ENCODE peak calls at places on chromosomes 16 and 17, in six cellular contexts. R is K562, C is uterus, Q is testis, Z is transverse colon, I is adrenal gland. V is an unnamed sample.

GRCh38 chr17:33948299-33948698 is 306.8 kb upstream of the CCL2 start:
- DNase-seq in R (no peak), C (no peak), Q (no peak), Z (no peak), I (no peak), V (no peak)

GRCh38 chr16:88982286-88983084 is 5.5 kb upstream of the CBFA2T3 start:
- DNase-seq in R (peak), C (no peak), Q (no peak), Z (no peak), I (no peak), V (no peak)

GRCh38 chr17:73940511-73940910 is 263.0 kb upstream of the RPL38 start:
- DNase-seq in R (no peak), C (no peak), Q (no peak), Z (no peak), I (no peak), V (no peak)

GRCh38 chr17:13597723-13598347 is 3.9 kb downstream of the HS3ST3A1 start:
- DNase-seq in R (no peak), C (no peak), Q (peak), Z (peak), I (peak), V (no peak)

GRCh38 chr16:53282975-53283946 is 151.0 kb upstream of the RBL2 start:
- DNase-seq in R (no peak), C (no peak), Q (no peak), Z (no peak), I (no peak), V (no peak)

GRCh38 chr16:86044881-86045600 is 146.1 kb downstream of the IRF8 start:
- DNase-seq in R (peak), C (no peak), Q (no peak), Z (peak), I (no peak), V (no peak)

GRCh38 chr16:51465026-51465425 is 314.0 kb upstream of the SALL1 start:
- DNase-seq in R (no peak), C (no peak), Q (no peak), Z (no peak), I (no peak), V (no peak)

GRCh38 chr16:56389554-56389953 is 35.8 kb downstream of the AMFR start:
- DNase-seq in R (no peak), C (no peak), Q (no peak), Z (no peak), I (peak), V (no peak)

GRCh38 chr17:12726131-12726530 is 60.4 kb downstream of the MYOCD start:
- DNase-seq in R (no peak), C (no peak), Q (no peak), Z (no peak), I (no peak), V (no peak)

GRCh38 chr17:79836952-79837887 is 2.0 kb downstream of the CBX4 start:
- DNase-seq in R (peak), C (no peak), Q (peak), Z (peak), I (peak), V (no peak)

GRCh38 chr17:42518755-42519545 is 17.1 kb upstream of the NAGLU start:
- DNase-seq in R (peak), C (peak), Q (peak), Z (peak), I (peak), V (no peak)

GRCh38 chr17:27296427-27296979 is 2.6 kb downstream of the WSB1 start:
- DNase-seq in R (no peak), C (no peak), Q (no peak), Z (no peak), I (no peak), V (no peak)

GRCh38 chr16:28990375-28991040 is 5.7 kb downstream of the LAT start:
- DNase-seq in R (no peak), C (no peak), Q (no peak), Z (no peak), I (no peak), V (no peak)

GRCh38 chr17:82685291-82685690 is 13.2 kb downstream of the RAB40B start:
- DNase-seq in R (no peak), C (no peak), Q (no peak), Z (no peak), I (no peak), V (no peak)

GRCh38 chr17:82687871-82688270 is 10.6 kb downstream of the RAB40B start:
- DNase-seq in R (no peak), C (no peak), Q (no peak), Z (no peak), I (no peak), V (no peak)

GRCh38 chr17:82687375-82687861 is 11.1 kb downstream of the RAB40B start:
- DNase-seq in R (no peak), C (no peak), Q (no peak), Z (no peak), I (no peak), V (no peak)

GRCh38 chr17:82684207-82684903 is 14.1 kb downstream of the RAB40B start:
- DNase-seq in R (no peak), C (no peak), Q (no peak), Z (peak), I (no peak), V (no peak)

GRCh38 chr17:82686366-82687324 is 11.9 kb downstream of the RAB40B start:
- DNase-seq in R (no peak), C (no peak), Q (no peak), Z (no peak), I (peak), V (no peak)
- H3K27ac ChIP-seq in R (no peak), C (no peak), Q (no peak), Z (no peak), I (no peak), V (peak)

GRCh38 chr16:4307215-4308037 is 8.4 kb upstream of the GLIS2 start:
- DNase-seq in R (peak), C (peak), Q (peak), Z (peak), I (peak), V (peak)
- TF ChIP-seq POLR2A in R (peak), C (no peak), Q (no peak), Z (peak), I (peak), V (peak)

GRCh38 chr16:74297296-74297665 is 667 bp downstream of the PSMD7 start:
- DNase-seq in R (no peak), C (peak), Q (no peak), Z (peak), I (peak), V (no peak)

GRCh38 chr16:74296465-74297295 is at the start of gene PSMD7:
- DNase-seq in R (peak), C (peak), Q (peak), Z (peak), I (peak), V (peak)

GRCh38 chr16:74298104-74298503 is 1.5 kb downstream of the PSMD7 start:
- DNase-seq in R (no peak), C (no peak), Q (no peak), Z (no peak), I (no peak), V (no peak)

GRCh38 chr16:74291577-74292208 is 4.9 kb upstream of the PSMD7 start:
- DNase-seq in R (no peak), C (no peak), Q (no peak), Z (no peak), I (peak), V (no peak)

GRCh38 chr16:74296120-74296464 is 522 bp upstream of the PSMD7 start:
- DNase-seq in R (no peak), C (no peak), Q (no peak), Z (no peak), I (no peak), V (no peak)
- H3K4me3 ChIP-seq in R (peak), C (peak), Q (peak), Z (peak), I (peak), V (peak)

DNA sequence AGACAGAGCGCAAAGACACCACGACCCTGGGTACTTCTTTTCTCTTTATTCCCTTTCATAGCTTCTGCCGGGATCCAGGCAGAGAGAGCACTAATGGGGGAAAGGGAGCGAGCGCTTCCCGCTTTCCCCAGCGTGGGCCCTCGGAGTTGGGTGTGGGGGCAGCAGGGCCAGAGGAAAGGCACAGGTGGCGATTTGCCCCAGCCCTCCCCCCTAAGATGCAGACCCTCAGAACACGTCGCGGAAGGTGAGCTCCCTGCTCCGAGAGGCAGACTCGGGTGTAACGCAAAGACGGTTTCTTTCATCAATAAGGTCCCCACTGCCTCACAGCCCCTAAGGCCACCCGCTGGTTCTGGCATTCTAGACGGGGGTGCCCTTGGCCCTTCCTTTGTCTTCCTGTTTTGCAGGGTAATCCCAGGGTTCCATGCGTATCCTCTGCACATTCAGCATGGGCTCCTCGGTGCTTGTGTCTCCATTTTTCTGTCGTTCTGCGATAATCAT is 570 bp upstream of the NME3 start:
- DNase-seq in R (no peak), C (no peak), Q (no peak), Z (peak), I (no peak), V (no peak)
- H3K27ac ChIP-seq in R (peak), C (peak), Q (peak), Z (peak), I (no peak), V (peak)

DNA sequence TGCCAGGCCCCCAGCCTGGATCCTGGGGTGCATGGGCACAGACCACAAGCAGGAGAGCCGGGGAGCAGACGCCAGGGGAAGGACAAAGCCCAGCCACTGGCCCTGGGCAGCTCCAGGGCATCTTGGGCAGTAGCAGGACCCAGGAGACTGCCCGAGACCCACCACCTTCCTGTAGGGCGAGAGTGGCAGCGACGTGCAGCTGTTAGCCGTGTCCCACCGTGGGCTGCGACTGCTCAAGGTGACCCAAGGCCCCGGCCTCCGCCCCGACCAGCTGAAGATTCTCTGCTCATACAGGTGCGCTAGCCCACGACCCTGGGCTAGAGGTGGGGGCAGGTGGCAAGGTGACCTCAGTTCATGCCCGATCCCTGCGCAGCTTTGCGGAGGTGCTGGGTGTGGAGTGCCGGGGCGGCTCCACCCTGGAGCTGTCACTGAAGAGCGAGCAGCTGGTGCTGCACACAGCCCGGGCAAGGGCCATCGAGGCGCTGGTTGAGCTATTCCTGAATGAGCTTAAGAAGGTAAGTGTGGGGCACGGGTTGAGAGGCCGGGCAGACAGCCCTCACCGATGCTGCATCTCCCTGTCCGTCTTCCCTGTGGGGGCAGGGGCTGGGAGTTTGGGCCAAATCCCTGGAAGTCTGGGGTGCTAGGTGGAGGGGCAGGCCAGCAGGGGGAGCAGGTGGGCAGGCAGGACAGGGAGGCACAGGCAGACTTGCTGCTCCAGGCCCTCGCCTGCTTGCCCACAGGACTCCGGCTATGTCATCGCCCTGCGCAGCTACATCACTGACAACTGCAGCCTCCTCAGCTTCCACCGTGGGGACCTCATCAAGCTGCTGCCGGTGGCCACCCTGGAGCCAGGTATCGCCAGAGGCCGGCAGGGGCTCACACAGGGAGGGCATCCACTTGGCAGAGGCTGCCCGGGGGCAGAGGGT is 13.5 kb upstream of the SMIM5 start:
- DNase-seq in R (peak), C (no peak), Q (no peak), Z (no peak), I (no peak), V (no peak)
- TF ChIP-seq POLR2A in R (no peak), C (no peak), Q (no peak), Z (no peak), I (no peak), V (no peak)

DNA sequence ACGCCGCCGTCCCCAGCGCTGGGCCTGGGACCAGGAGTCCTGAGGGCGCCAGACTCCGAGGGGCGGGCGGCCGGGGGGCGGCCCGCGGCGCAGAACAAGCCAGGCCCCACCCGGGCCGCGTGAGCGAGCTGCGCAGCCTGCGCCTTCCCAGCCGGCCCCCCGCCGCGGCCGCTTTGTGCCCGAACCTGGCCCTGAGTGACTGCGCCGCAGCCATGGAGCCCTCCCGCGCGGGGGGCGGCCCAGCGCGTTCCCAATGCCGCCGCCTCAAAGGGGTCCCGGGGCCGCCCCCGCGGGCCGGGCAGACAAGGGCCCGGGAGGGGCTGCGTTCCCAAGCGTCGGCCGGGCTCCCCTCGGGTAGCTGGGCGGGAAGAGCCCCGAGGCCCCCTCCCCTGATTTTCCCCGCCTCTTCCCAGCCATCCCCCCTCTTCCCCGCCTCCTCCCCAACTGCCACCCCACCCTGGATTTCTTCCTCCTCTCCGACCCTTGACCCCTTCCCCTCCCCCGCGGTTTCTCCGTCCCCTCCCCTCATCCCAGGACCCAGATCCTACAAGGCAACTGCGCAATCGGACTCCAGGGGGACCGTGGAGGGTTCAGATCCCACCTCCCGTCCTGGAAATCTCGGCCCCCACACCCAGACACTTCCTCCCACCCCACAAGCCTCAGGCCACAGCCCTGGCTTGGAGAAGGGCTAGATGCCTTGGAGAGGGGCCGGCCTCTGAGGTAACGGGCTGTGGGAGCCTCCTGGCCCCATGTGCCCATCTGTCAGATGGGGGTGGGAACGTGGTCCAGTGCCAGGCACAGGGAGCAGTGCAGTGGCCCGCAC is 17.1 kb downstream of the ZNF423 start:
- DNase-seq in R (no peak), C (no peak), Q (no peak), Z (no peak), I (no peak), V (no peak)
- H3K4me3 ChIP-seq in R (no peak), C (peak), Q (peak), Z (no peak), I (no peak), V (peak)

DNA sequence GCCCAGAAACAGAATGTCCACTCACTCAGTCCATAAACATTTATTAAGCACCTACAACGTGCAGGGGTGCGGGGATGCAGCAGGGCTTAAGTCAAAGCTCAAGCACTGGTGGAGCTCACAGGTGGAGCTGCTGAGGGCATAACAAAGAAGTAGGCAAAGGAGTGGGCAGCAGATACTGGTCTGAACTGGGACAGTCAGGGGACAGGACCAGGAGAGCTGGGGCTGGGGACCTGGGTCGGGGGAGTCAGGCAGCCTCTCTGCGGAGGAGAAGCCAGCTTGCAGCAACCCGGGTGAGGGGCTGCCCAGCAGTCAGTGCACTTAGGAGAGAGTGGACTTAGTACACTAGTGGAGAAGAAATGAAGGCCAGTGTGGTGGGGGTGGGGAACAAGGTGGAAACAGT is 10.0 kb upstream of the TNFRSF13B start:
- DNase-seq in R (no peak), C (no peak), Q (no peak), Z (no peak), I (no peak), V (no peak)
- H3K27ac ChIP-seq in R (no peak), C (no peak), Q (no peak), Z (peak), I (no peak), V (no peak)

GRCh38 chr17:57997085-57997809 is 9.2 kb upstream of the VEZF1 start:
- DNase-seq in R (no peak), C (no peak), Q (no peak), Z (no peak), I (no peak), V (no peak)
- TF ChIP-seq POLR2A in R (peak), C (no peak), Q (no peak), Z (no peak), I (no peak), V (no peak)

DNA sequence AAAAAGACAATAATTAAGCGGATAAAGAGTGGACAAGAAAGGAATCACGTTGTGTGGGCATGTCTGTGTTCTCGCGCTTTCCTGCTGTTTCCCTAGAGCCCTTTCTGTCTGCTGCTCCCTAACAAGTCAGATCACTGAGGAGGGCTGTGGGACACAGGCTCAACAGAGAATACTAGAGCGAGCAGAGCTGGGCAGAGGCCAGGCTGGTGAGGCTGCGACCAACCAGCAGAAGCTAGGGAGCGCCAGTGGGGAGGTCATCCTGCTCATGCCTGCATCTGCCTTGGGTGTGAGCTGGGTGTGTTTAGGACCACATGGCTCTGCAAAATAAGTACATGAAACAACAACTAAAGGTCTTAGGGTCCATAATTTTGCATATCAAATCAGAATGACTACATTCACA is 11.5 kb upstream of the FOXJ1 start:
- DNase-seq in R (no peak), C (no peak), Q (no peak), Z (no peak), I (no peak), V (no peak)
- H3K4me3 ChIP-seq in R (no peak), C (no peak), Q (no peak), Z (no peak), I (no peak), V (no peak)

GRCh38 chr16:23435500-23435899 is 17.5 kb downstream of the COG7 start:
- DNase-seq in R (peak), C (peak), Q (peak), Z (peak), I (peak), V (no peak)
- H3K27ac ChIP-seq in R (no peak), C (no peak), Q (no peak), Z (no peak), I (no peak), V (no peak)